ENCODE peak calls at places on chromosomes 5 and 9, in seven cellular contexts. C is ELR, I is cardiac muscle cell, A is GM12891, L is AG09309, D is HuH-7.5, O is NCI-H510A treated with DMSO at 0.1 percent for 48 hours. H is an unnamed sample.

GRCh38 chr5:6576861-6577501 is 55.9 kb downstream of the NSUN2 start:
- DNase-seq in C (peak; percentile 68), I (peak; percentile 68), A (no peak), L (peak; percentile 21), D (peak; percentile 52), O (peak; percentile 66), H (peak; percentile 17)

GRCh38 chr5:62931081-62931480 is 352.5 kb downstream of the LRRC70 start:
- DNase-seq in C (no peak), I (no peak), A (no peak), L (no peak), D (no peak), O (no peak), H (no peak)

GRCh38 chr5:135599421-135600140 is 20.8 kb upstream of the CXCL14 start:
- DNase-seq in C (no peak), I (no peak), A (no peak), L (no peak), D (no peak), O (no peak), H (no peak)

GRCh38 chr9:130661461-130662098 is 2.8 kb upstream of the PRDM12 start:
- DNase-seq in C (no peak), I (no peak), A (no peak), L (no peak), D (no peak), O (no peak), H (no peak)

GRCh38 chr5:156120777-156121176 is 206.2 kb upstream of the SGCD start:
- DNase-seq in C (no peak), I (no peak), A (no peak), L (no peak), D (no peak), O (no peak), H (peak; percentile 48)

GRCh38 chr5:157225463-157226422 is 40.2 kb upstream of the CYFIP2 start:
- DNase-seq in C (no peak), I (no peak), A (no peak), L (no peak), D (no peak), O (no peak), H (no peak)

GRCh38 chr9:129719135-129719534 is 33.7 kb downstream of the PTGES start:
- DNase-seq in C (no peak), I (no peak), A (no peak), L (no peak), D (no peak), O (no peak), H (no peak)

GRCh38 chr9:89714316-89714715 is 109.5 kb downstream of the GADD45G start:
- DNase-seq in C (no peak), I (peak; percentile 24), A (no peak), L (no peak), D (no peak), O (no peak), H (no peak)

GRCh38 chr9:71859939-71860338 is 51.1 kb downstream of the ABHD17B start:
- DNase-seq in C (peak; percentile 3), I (no peak), A (no peak), L (no peak), D (no peak), O (no peak), H (no peak)

GRCh38 chr5:7047862-7048261 is 334.6 kb downstream of the TENT4A start:
- DNase-seq in C (no peak), I (no peak), A (no peak), L (no peak), D (no peak), O (peak; percentile 87), H (no peak)

GRCh38 chr9:4997196-4997595 is 12.1 kb downstream of the JAK2 start:
- DNase-seq in C (no peak), I (no peak), A (no peak), L (no peak), D (no peak), O (no peak), H (no peak)

GRCh38 chr9:115254217-115254616 is 136.3 kb upstream of the TNC start:
- DNase-seq in C (no peak), I (no peak), A (no peak), L (no peak), D (no peak), O (peak; percentile 50), H (no peak)

GRCh38 chr5:8188874-8189588 is 320.1 kb downstream of the MTRR start:
- DNase-seq in C (no peak), I (peak; percentile 0), A (no peak), L (no peak), D (no peak), O (peak; percentile 98), H (no peak)

GRCh38 chr9:90249094-90249493 is 393.5 kb downstream of the DIRAS2 start:
- DNase-seq in C (no peak), I (no peak), A (no peak), L (no peak), D (no peak), O (no peak), H (no peak)

H was measured in GM04504.